ENCODE peak calls at places on chromosomes 1 and 21, in eight cellular contexts. One of them, this sample, is unnamed.

GRCh38 chr1:109791495-109792040 is 27.8 kb upstream of the EPS8L3 start:
- DNase-seq in WTC11: no peak
- DNase-seq in AG10803: no peak
- DNase-seq in IMR-90: no peak
- DNase-seq in PC-3: no peak
- DNase-seq in BE2C: no peak
- DNase-seq in cardiac muscle cell: no peak
- DNase-seq in cardiac fibroblast: no peak
- DNase-seq in this sample: no peak

GRCh38 chr1:226976671-226977287 is 36.7 kb downstream of the COQ8A start:
- DNase-seq in IMR-90: no peak
- DNase-seq in WTC11: no peak
- DNase-seq in cardiac muscle cell: no peak
- DNase-seq in BE2C: no peak
- DNase-seq in AG10803: no peak
- DNase-seq in cardiac fibroblast: no peak
- DNase-seq in PC-3: no peak
- DNase-seq in this sample: no peak

GRCh38 chr21:25997788-25998611 is 172.6 kb downstream of the APP start:
- DNase-seq in cardiac fibroblast: no peak
- DNase-seq in WTC11: peak
- DNase-seq in BE2C: no peak
- DNase-seq in cardiac muscle cell: peak
- DNase-seq in PC-3: peak
- DNase-seq in IMR-90: no peak
- DNase-seq in AG10803: no peak
- DNase-seq in this sample: no peak

GRCh38 chr1:32413507-32414185 is 19.4 kb upstream of the BSDC1 start:
- DNase-seq in BE2C: peak
- DNase-seq in WTC11: peak
- DNase-seq in IMR-90: peak
- DNase-seq in AG10803: peak
- DNase-seq in cardiac muscle cell: peak
- DNase-seq in cardiac fibroblast: peak
- DNase-seq in PC-3: peak
- DNase-seq in this sample: peak

GRCh38 chr1:233993651-233994050 is 89.2 kb downstream of the SLC35F3 start:
- DNase-seq in cardiac fibroblast: no peak
- DNase-seq in cardiac muscle cell: no peak
- DNase-seq in IMR-90: no peak
- DNase-seq in WTC11: no peak
- DNase-seq in BE2C: no peak
- DNase-seq in AG10803: no peak
- DNase-seq in PC-3: peak
- DNase-seq in this sample: peak

GRCh38 chr1:237562247-237562823 is 328.4 kb downstream of the ZP4 start:
- DNase-seq in WTC11: no peak
- DNase-seq in cardiac muscle cell: peak
- DNase-seq in cardiac fibroblast: peak
- DNase-seq in PC-3: peak
- DNase-seq in AG10803: peak
- DNase-seq in IMR-90: peak
- DNase-seq in BE2C: peak
- DNase-seq in this sample: peak

GRCh38 chr1:195738971-195739650 is 869.1 kb downstream of the KCNT2 start:
- DNase-seq in cardiac fibroblast: no peak
- DNase-seq in PC-3: peak
- DNase-seq in AG10803: peak
- DNase-seq in IMR-90: peak
- DNase-seq in cardiac muscle cell: no peak
- DNase-seq in BE2C: no peak
- DNase-seq in WTC11: no peak
- DNase-seq in this sample: no peak

GRCh38 chr1:202241376-202242079 is 47.9 kb downstream of the LGR6 start:
- DNase-seq in cardiac muscle cell: no peak
- DNase-seq in WTC11: no peak
- DNase-seq in PC-3: peak
- DNase-seq in IMR-90: no peak
- DNase-seq in BE2C: no peak
- DNase-seq in cardiac fibroblast: no peak
- DNase-seq in AG10803: no peak
- DNase-seq in this sample: peak

GRCh38 chr1:25131794-25132193 is 100.5 kb downstream of the SYF2 start:
- DNase-seq in IMR-90: no peak
- DNase-seq in AG10803: no peak
- DNase-seq in WTC11: no peak
- DNase-seq in PC-3: no peak
- DNase-seq in cardiac muscle cell: no peak
- DNase-seq in cardiac fibroblast: no peak
- DNase-seq in BE2C: no peak
- DNase-seq in this sample: no peak

GRCh38 chr1:153648000-153648643 is 10.4 kb upstream of the SNAPIN start:
- DNase-seq in cardiac muscle cell: no peak
- DNase-seq in cardiac fibroblast: no peak
- DNase-seq in IMR-90: no peak
- DNase-seq in BE2C: no peak
- DNase-seq in AG10803: no peak
- DNase-seq in WTC11: no peak
- DNase-seq in PC-3: no peak
- DNase-seq in this sample: no peak

GRCh38 chr1:18549131-18549530 is 68.4 kb downstream of the KLHDC7A start:
- DNase-seq in BE2C: no peak
- DNase-seq in cardiac fibroblast: no peak
- DNase-seq in cardiac muscle cell: no peak
- DNase-seq in IMR-90: no peak
- DNase-seq in WTC11: no peak
- DNase-seq in AG10803: no peak
- DNase-seq in PC-3: no peak
- DNase-seq in this sample: no peak

GRCh38 chr1:235250430-235250829 is 77.5 kb downstream of the ARID4B start:
- DNase-seq in WTC11: no peak
- DNase-seq in PC-3: no peak
- DNase-seq in cardiac muscle cell: no peak
- DNase-seq in cardiac fibroblast: no peak
- DNase-seq in IMR-90: no peak
- DNase-seq in BE2C: no peak
- DNase-seq in AG10803: no peak
- DNase-seq in this sample: no peak

GRCh38 chr1:7121622-7121988 is 336.4 kb downstream of the CAMTA1 start:
- DNase-seq in cardiac fibroblast: peak
- DNase-seq in WTC11: no peak
- DNase-seq in AG10803: no peak
- DNase-seq in BE2C: peak
- DNase-seq in PC-3: no peak
- DNase-seq in cardiac muscle cell: no peak
- DNase-seq in IMR-90: no peak
- DNase-seq in this sample: no peak

GRCh38 chr1:112431038-112431437 is 35.0 kb downstream of the CTTNBP2NL start:
- DNase-seq in BE2C: no peak
- DNase-seq in cardiac fibroblast: no peak
- DNase-seq in AG10803: no peak
- DNase-seq in IMR-90: no peak
- DNase-seq in cardiac muscle cell: no peak
- DNase-seq in PC-3: no peak
- DNase-seq in WTC11: no peak
- DNase-seq in this sample: no peak

GRCh38 chr1:66575739-66576138 is 41.8 kb downstream of the SGIP1 start:
- DNase-seq in PC-3: no peak
- DNase-seq in WTC11: no peak
- DNase-seq in cardiac muscle cell: no peak
- DNase-seq in AG10803: peak
- DNase-seq in BE2C: peak
- DNase-seq in IMR-90: peak
- DNase-seq in cardiac fibroblast: peak
- DNase-seq in this sample: peak

GRCh38 chr1:53739109-53739681 is at the start of gene GLIS1:
- DNase-seq in cardiac fibroblast: peak
- DNase-seq in IMR-90: peak
- DNase-seq in AG10803: peak
- DNase-seq in PC-3: peak
- DNase-seq in cardiac muscle cell: peak
- DNase-seq in BE2C: peak
- DNase-seq in WTC11: peak
- DNase-seq in this sample: peak

GRCh38 chr1:150992626-150993025 is 10.5 kb downstream of the ANXA9 start:
- DNase-seq in PC-3: no peak
- DNase-seq in BE2C: no peak
- DNase-seq in AG10803: no peak
- DNase-seq in WTC11: no peak
- DNase-seq in cardiac fibroblast: no peak
- DNase-seq in cardiac muscle cell: no peak
- DNase-seq in IMR-90: no peak
- DNase-seq in this sample: no peak

GRCh38 chr1:214990619-214991018 is 91.9 kb upstream of the KCNK2 start:
- DNase-seq in cardiac fibroblast: peak
- DNase-seq in BE2C: no peak
- DNase-seq in IMR-90: peak
- DNase-seq in AG10803: peak
- DNase-seq in cardiac muscle cell: no peak
- DNase-seq in PC-3: peak
- DNase-seq in WTC11: no peak
- DNase-seq in this sample: peak

GRCh38 chr1:42913426-42914091 is 45.1 kb downstream of the SLC2A1 start:
- DNase-seq in WTC11: peak
- DNase-seq in BE2C: peak
- DNase-seq in cardiac fibroblast: peak
- DNase-seq in IMR-90: peak
- DNase-seq in PC-3: peak
- DNase-seq in AG10803: peak
- DNase-seq in cardiac muscle cell: peak
- DNase-seq in this sample: peak

GRCh38 chr1:56585985-56586384 is 6.6 kb upstream of the PLPP3 start:
- DNase-seq in WTC11: no peak
- DNase-seq in AG10803: no peak
- DNase-seq in cardiac muscle cell: no peak
- DNase-seq in IMR-90: no peak
- DNase-seq in PC-3: no peak
- DNase-seq in cardiac fibroblast: no peak
- DNase-seq in BE2C: no peak
- DNase-seq in this sample: no peak

GRCh38 chr21:16193758-16194606 is 464.2 kb downstream of the USP25 start:
- DNase-seq in IMR-90: peak
- DNase-seq in cardiac muscle cell: peak
- DNase-seq in BE2C: peak
- DNase-seq in AG10803: peak
- DNase-seq in PC-3: peak
- DNase-seq in WTC11: peak
- DNase-seq in cardiac fibroblast: peak
- DNase-seq in this sample: peak

GRCh38 chr21:36747114-36747814 is 48.3 kb downstream of the SIM2 start:
- DNase-seq in BE2C: no peak
- DNase-seq in IMR-90: no peak
- DNase-seq in cardiac fibroblast: no peak
- DNase-seq in PC-3: no peak
- DNase-seq in AG10803: no peak
- DNase-seq in WTC11: peak
- DNase-seq in cardiac muscle cell: peak
- DNase-seq in this sample: no peak

GRCh38 chr1:7587108-7587507 is 184.0 kb upstream of the VAMP3 start:
- DNase-seq in IMR-90: no peak
- DNase-seq in cardiac fibroblast: no peak
- DNase-seq in PC-3: no peak
- DNase-seq in cardiac muscle cell: no peak
- DNase-seq in BE2C: peak
- DNase-seq in AG10803: no peak
- DNase-seq in WTC11: no peak
- DNase-seq in this sample: no peak

GRCh38 chr1:1318777-1319645 is 5.4 kb downstream of the INTS11 start:
- DNase-seq in BE2C: no peak
- DNase-seq in IMR-90: no peak
- DNase-seq in cardiac muscle cell: no peak
- DNase-seq in PC-3: no peak
- DNase-seq in AG10803: no peak
- DNase-seq in cardiac fibroblast: no peak
- DNase-seq in WTC11: no peak
- DNase-seq in this sample: no peak
- TF ChIP-seq CTCF in BE2C: no peak
- TF ChIP-seq CTCF in IMR-90: no peak
- TF ChIP-seq CTCF in cardiac muscle cell: no peak
- TF ChIP-seq CTCF in PC-3: no peak
- TF ChIP-seq CTCF in AG10803: no peak
- TF ChIP-seq CTCF in cardiac fibroblast: no peak
- TF ChIP-seq CTCF in WTC11: no peak
- TF ChIP-seq CTCF in this sample: no peak

GRCh38 chr1:155307247-155307740 is 1.4 kb upstream of the FDPS start:
- DNase-seq in IMR-90: peak
- DNase-seq in PC-3: peak
- DNase-seq in WTC11: no peak
- DNase-seq in cardiac fibroblast: peak
- DNase-seq in cardiac muscle cell: peak
- DNase-seq in AG10803: peak
- DNase-seq in BE2C: no peak
- DNase-seq in this sample: peak
- TF ChIP-seq CTCF in IMR-90: peak
- TF ChIP-seq CTCF in PC-3: peak
- TF ChIP-seq CTCF in WTC11: no peak
- TF ChIP-seq CTCF in cardiac fibroblast: peak
- TF ChIP-seq CTCF in cardiac muscle cell: peak
- TF ChIP-seq CTCF in AG10803: peak
- TF ChIP-seq CTCF in BE2C: peak
- TF ChIP-seq CTCF in this sample: peak

GRCh38 chr1:176183618-176184017 is 23.5 kb downstream of the COP1 start:
- DNase-seq in cardiac fibroblast: no peak
- DNase-seq in cardiac muscle cell: no peak
- DNase-seq in IMR-90: peak
- DNase-seq in BE2C: no peak
- DNase-seq in WTC11: no peak
- DNase-seq in PC-3: no peak
- DNase-seq in AG10803: no peak
- DNase-seq in this sample: no peak
- TF ChIP-seq CTCF in cardiac fibroblast: no peak
- TF ChIP-seq CTCF in cardiac muscle cell: no peak
- TF ChIP-seq CTCF in IMR-90: no peak
- TF ChIP-seq CTCF in BE2C: no peak
- TF ChIP-seq CTCF in WTC11: no peak
- TF ChIP-seq CTCF in PC-3: no peak
- TF ChIP-seq CTCF in AG10803: no peak
- TF ChIP-seq CTCF in this sample: no peak

GRCh38 chr1:220527279-220528048 is 472 bp upstream of the MARK1 start:
- DNase-seq in IMR-90: no peak
- DNase-seq in PC-3: peak
- DNase-seq in cardiac fibroblast: no peak
- DNase-seq in BE2C: no peak
- DNase-seq in AG10803: no peak
- DNase-seq in WTC11: no peak
- DNase-seq in cardiac muscle cell: peak
- DNase-seq in this sample: peak

GRCh38 chr1:220528679-220529529 is 968 bp downstream of the MARK1 start:
- DNase-seq in AG10803: no peak
- DNase-seq in IMR-90: no peak
- DNase-seq in cardiac fibroblast: no peak
- DNase-seq in WTC11: peak
- DNase-seq in PC-3: no peak
- DNase-seq in BE2C: no peak
- DNase-seq in cardiac muscle cell: peak
- DNase-seq in this sample: peak

GRCh38 chr1:220529530-220529920 is 1.6 kb downstream of the MARK1 start:
- DNase-seq in AG10803: no peak
- DNase-seq in IMR-90: no peak
- DNase-seq in cardiac fibroblast: no peak
- DNase-seq in cardiac muscle cell: no peak
- DNase-seq in BE2C: no peak
- DNase-seq in WTC11: no peak
- DNase-seq in PC-3: no peak
- DNase-seq in this sample: no peak

GRCh38 chr1:220528049-220528678 is at the start of gene MARK1:
- DNase-seq in BE2C: peak
- DNase-seq in IMR-90: no peak
- DNase-seq in PC-3: peak
- DNase-seq in WTC11: peak
- DNase-seq in cardiac muscle cell: peak
- DNase-seq in AG10803: peak
- DNase-seq in cardiac fibroblast: peak
- DNase-seq in this sample: peak

GRCh38 chr1:220526294-220526693 is 1.6 kb upstream of the MARK1 start:
- DNase-seq in WTC11: peak
- DNase-seq in IMR-90: no peak
- DNase-seq in cardiac muscle cell: peak
- DNase-seq in AG10803: no peak
- DNase-seq in BE2C: no peak
- DNase-seq in PC-3: no peak
- DNase-seq in cardiac fibroblast: no peak
- DNase-seq in this sample: peak
- TF ChIP-seq CTCF in WTC11: no peak
- TF ChIP-seq CTCF in IMR-90: no peak
- TF ChIP-seq CTCF in cardiac muscle cell: peak
- TF ChIP-seq CTCF in AG10803: no peak
- TF ChIP-seq CTCF in BE2C: peak
- TF ChIP-seq CTCF in PC-3: peak
- TF ChIP-seq CTCF in cardiac fibroblast: no peak
- TF ChIP-seq CTCF in this sample: peak